ENCODE peak calls at places on chromosomes 11 and 22, in nine cellular contexts. V is IMR-90, M is gastrocnemius medialis, U is A549, A is HCT116, O is ovary, G is testis, F is stomach, X is heart left ventricle. Q is an unnamed sample.

GRCh38 chr22:37503183-37503683 is 16.0 kb downstream of the CARD10 start:
- DNase-seq in V (no peak), M (no peak), U (no peak), A (no peak), O (no peak), G (no peak), F (no peak), X (no peak), Q (no peak)

GRCh38 chr22:35835267-35835997 is 117.8 kb downstream of the APOL5 start:
- DNase-seq in V (peak; percentile 72), M (no peak), U (no peak), A (peak; percentile 18), O (no peak), G (no peak), F (no peak), X (no peak), Q (no peak)

GRCh38 chr11:8261921-8262551 is 1.6 kb downstream of the LMO1 start:
- DNase-seq in V (no peak), M (no peak), U (no peak), A (no peak), O (no peak), G (no peak), F (peak; percentile 21), X (no peak), Q (no peak)

GRCh38 chr11:34573537-34573936 is 47.4 kb upstream of the EHF start:
- DNase-seq in V (no peak), M (no peak), U (no peak), A (no peak), O (no peak), G (no peak), F (no peak), X (no peak), Q (no peak)

GRCh38 chr11:118076754-118077281 is at the start of gene TMPRSS4:
- DNase-seq in V (no peak), M (no peak), U (no peak), A (peak; percentile 61), O (no peak), G (no peak), F (peak; percentile 76), X (no peak), Q (no peak)

GRCh38 chr11:77233011-77233410 is 68.5 kb downstream of the GDPD4 start:
- DNase-seq in V (no peak), M (no peak), U (no peak), A (no peak), O (no peak), G (no peak), F (no peak), X (no peak), Q (no peak)

GRCh38 chr11:67195971-67196418 is 70.3 kb upstream of the GRK2 start:
- DNase-seq in V (peak; percentile 23), M (no peak), U (no peak), A (no peak), O (no peak), G (no peak), F (no peak), X (no peak), Q (no peak)

GRCh38 chr11:121958978-121959340 is 157.1 kb downstream of the BLID start:
- DNase-seq in V (peak; percentile 21), M (no peak), U (no peak), A (no peak), O (no peak), G (no peak), F (no peak), X (no peak), Q (no peak)

GRCh38 chr11:35138606-35138948 is 394 bp upstream of the CD44 start:
- DNase-seq in V (no peak), M (no peak), U (peak; percentile 51), A (no peak), O (no peak), G (no peak), F (no peak), X (no peak), Q (no peak)

GRCh38 chr22:22080270-22080669 is 97.7 kb upstream of the TOP3B start:
- DNase-seq in V (no peak), M (no peak), U (no peak), A (no peak), O (no peak), G (no peak), F (no peak), X (no peak), Q (no peak)

GRCh38 chr11:123235117-123235686 is 40.2 kb upstream of the CLMP start:
- DNase-seq in V (no peak), M (no peak), U (peak; percentile 27), A (peak; percentile 38), O (peak; percentile 75), G (peak; percentile 61), F (peak; percentile 44), X (peak; percentile 71), Q (no peak)

GRCh38 chr11:34214961-34215805 is 109.8 kb downstream of the NAT10 start:
- DNase-seq in V (peak; percentile 78), M (no peak), U (peak; percentile 63), A (peak; percentile 47), O (no peak), G (no peak), F (no peak), X (no peak), Q (no peak)

GRCh38 chr11:907668-908067 is 2.9 kb downstream of the CHID1 start:
- DNase-seq in V (no peak), M (no peak), U (no peak), A (no peak), O (no peak), G (no peak), F (no peak), X (no peak), Q (no peak)

GRCh38 chr11:90134420-90135003 is at the start of gene NAALAD2:
- DNase-seq in V (peak; percentile 9), M (peak; percentile 3), U (peak; percentile 2), A (no peak), O (peak; percentile 45), G (peak; percentile 87), F (no peak), X (peak; percentile 73), Q (no peak)

DNA sequence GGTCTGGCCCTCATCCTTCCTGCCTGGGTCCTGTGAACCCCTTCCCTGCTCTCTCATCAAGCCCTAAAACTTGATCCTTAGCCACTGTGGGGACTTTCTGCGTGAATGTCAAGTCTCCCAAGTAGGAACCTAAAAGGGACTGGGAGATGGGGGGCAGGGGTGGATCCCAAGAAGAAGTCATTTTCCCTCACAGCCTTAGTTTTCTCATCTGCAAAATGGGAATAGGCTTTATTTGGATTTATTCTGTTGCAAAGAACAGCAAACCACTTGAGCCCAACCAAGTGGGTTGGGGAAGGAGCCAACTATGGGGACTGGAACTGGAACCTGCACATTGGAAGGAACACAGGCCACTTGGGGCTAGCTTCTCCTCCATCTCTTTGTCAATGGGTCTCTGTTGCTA is 36.8 kb downstream of the NEU3 start:
- DNase-seq in V (no peak), M (no peak), U (no peak), A (no peak), O (no peak), G (no peak), F (no peak), X (no peak), Q (no peak)
- H3K27ac ChIP-seq in V (no peak overlapping the region), M (no peak overlapping the region), U (no peak overlapping the region), A (no peak overlapping the region), O (no peak overlapping the region), G (no peak overlapping the region), F (no peak overlapping the region), X (no peak overlapping the region), Q (no peak overlapping the region)

DNA sequence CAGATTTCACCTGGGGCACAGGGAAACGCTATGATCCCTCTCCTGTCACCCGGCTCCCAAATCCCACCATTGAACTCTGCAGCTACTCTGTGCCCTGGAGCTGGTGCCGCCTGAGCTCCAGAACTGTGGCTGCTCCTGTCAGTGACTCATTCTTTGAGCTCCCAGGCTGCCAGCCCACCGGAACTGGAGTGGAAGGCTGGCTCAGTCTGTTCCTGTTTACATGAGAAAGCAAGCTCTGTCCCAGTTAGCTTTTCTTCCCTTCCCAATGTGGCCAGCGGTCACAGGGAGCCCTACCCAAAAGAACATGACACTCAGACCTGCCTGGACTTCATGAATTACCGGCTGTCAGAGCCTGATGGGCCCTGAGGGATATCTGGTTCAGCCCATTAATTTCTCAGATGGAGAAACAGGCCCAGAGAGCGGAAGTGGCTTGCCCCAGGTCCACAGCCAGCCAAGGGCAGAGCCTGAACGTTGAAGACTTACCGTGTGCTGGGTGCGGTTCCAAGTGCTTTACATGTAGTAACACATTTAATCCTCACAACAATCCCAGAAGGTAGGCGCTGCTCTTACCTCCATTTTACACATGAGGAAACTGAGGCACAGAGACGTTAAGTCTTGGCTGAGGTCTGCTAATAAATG is 23.8 kb upstream of the IGSF22 start:
- DNase-seq in V (peak; percentile 75), M (no peak), U (peak; percentile 53), A (no peak), O (no peak), G (no peak), F (no peak), X (no peak), Q (peak; percentile 56)
- TF ChIP-seq POLR2A in V (no peak), M (no peak), U (no peak), A (no peak), O (no peak), G (no peak), F (no peak), X (no peak), Q (no peak)

GRCh38 chr11:128629516-128630106 is 42.3 kb upstream of the ETS1 start:
- DNase-seq in V (peak; percentile 9), M (no peak), U (no peak), A (no peak), O (no peak), G (no peak), F (no peak), X (no peak), Q (no peak)

GRCh38 chr11:128628686-128629085 is 41.3 kb upstream of the ETS1 start:
- DNase-seq in V (no peak), M (no peak), U (no peak), A (no peak), O (no peak), G (no peak), F (no peak), X (no peak), Q (no peak)

GRCh38 chr11:128626913-128627665 is 39.7 kb upstream of the ETS1 start:
- DNase-seq in V (no peak), M (no peak), U (no peak), A (no peak), O (no peak), G (no peak), F (no peak), X (no peak), Q (no peak)

GRCh38 chr11:128627666-128628342 is 40.4 kb upstream of the ETS1 start:
- DNase-seq in V (no peak), M (no peak), U (no peak), A (no peak), O (no peak), G (no peak), F (no peak), X (no peak), Q (no peak)

GRCh38 chr11:128628343-128628673 is 41.0 kb upstream of the ETS1 start:
- DNase-seq in V (no peak), M (no peak), U (no peak), A (no peak), O (no peak), G (no peak), F (no peak), X (no peak), Q (no peak)
- H3K27ac ChIP-seq in V (no peak overlapping the region), M (no peak overlapping the region), U (no peak overlapping the region), A (no peak overlapping the region), O (no peak overlapping the region), G (no peak overlapping the region), F (peak overlapping the region; percentile 43), X (no peak overlapping the region), Q (no peak overlapping the region)

DNA sequence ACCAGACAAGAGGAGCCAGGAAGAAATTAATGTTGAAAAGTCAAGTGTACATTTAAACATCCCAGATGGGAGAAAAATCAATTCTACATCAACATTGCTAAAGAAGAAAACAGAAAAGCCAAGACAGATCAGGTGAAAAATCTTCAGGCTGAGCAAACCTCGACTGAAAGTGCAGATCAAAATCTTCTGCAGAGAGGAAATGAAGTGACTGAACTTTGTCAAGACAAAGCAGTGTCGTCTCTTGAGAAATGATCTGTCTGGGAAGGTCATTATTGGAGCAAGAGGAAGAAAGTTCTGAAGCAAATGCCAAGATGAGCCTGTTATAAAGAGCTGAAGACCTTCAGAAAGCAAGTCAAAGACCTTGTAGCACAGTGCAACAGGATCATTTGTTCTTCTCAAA is 5.8 kb upstream of the PLEKHB1 start:
- DNase-seq in V (no peak), M (no peak), U (no peak), A (no peak), O (no peak), G (no peak), F (no peak), X (no peak), Q (no peak)
- TF ChIP-seq POLR2A in V (no peak), M (no peak), U (no peak), A (no peak), O (no peak), G (no peak), F (no peak), X (no peak), Q (no peak)

Q was measured in breast epithelium.